ENCODE peak calls at places on chromosomes 4 and X, in five cellular contexts. O is HepG2, A is H1, B is SK-N-SH, F is GM12878. H is an unnamed sample.

GRCh38 chr4:41212221-41213203 is 1.8 kb downstream of the APBB2 start:
- DNase-seq in O (peak), A (no peak), B (peak), F (peak), H (no peak)

GRCh38 chrX:45502396-45502795 is 301.7 kb upstream of the DIPK2B start:
- DNase-seq in O (peak), A (no peak), B (no peak), F (no peak), H (no peak)

GRCh38 chr4:146368209-146368608 is 153.5 kb downstream of the SLC10A7 start:
- DNase-seq in O (no peak), A (no peak), B (no peak), F (no peak), H (no peak)

GRCh38 chr4:151176711-151177110 is 77.3 kb downstream of the RPS3A start:
- DNase-seq in O (no peak), A (no peak), B (no peak), F (no peak), H (no peak)

GRCh38 chrX:152588206-152588605 is 49.5 kb upstream of the GABRQ start:
- DNase-seq in O (no peak), A (no peak), B (no peak), F (no peak), H (no peak)

GRCh38 chr4:134905061-134905460 is 703.5 kb upstream of the PABPC4L start:
- DNase-seq in O (no peak), A (no peak), B (no peak), F (no peak), H (no peak)

GRCh38 chr4:94304365-94304971 is 38.2 kb downstream of the HPGDS start:
- DNase-seq in O (peak), A (no peak), B (peak), F (no peak), H (no peak)

GRCh38 chr4:166499820-166500219 is 626.8 kb downstream of the TLL1 start:
- DNase-seq in O (no peak), A (no peak), B (no peak), F (peak), H (no peak)

GRCh38 chr4:4694296-4694772 is 152.5 kb upstream of the STX18 start:
- DNase-seq in O (peak), A (peak), B (peak), F (no peak), H (no peak)

GRCh38 chr4:182449960-182450359 is 206.8 kb downstream of the TENM3 start:
- DNase-seq in O (no peak), A (no peak), B (no peak), F (no peak), H (no peak)

GRCh38 chr4:123478859-123479345 is 82.3 kb downstream of the SPRY1 start:
- DNase-seq in O (peak), A (no peak), B (no peak), F (no peak), H (no peak)

GRCh38 chr4:60485279-60485678 is 714.8 kb upstream of the ADGRL3 start:
- DNase-seq in O (no peak), A (no peak), B (no peak), F (no peak), H (no peak)

GRCh38 chrX:129654652-129655546 is at the start of gene APLN:
- DNase-seq in O (no peak), A (peak), B (peak), F (no peak), H (no peak)

GRCh38 chrX:48677456-48678030 is 6.1 kb upstream of the WAS start:
- DNase-seq in O (peak), A (no peak), B (no peak), F (no peak), H (no peak)

GRCh38 chr4:3532714-3533336 is 603 bp upstream of the LRPAP1 start:
- DNase-seq in O (no peak), A (no peak), B (no peak), F (no peak), H (no peak)

GRCh38 chrX:87391742-87392141 is 125.9 kb upstream of the KLHL4 start:
- DNase-seq in O (no peak), A (no peak), B (no peak), F (no peak), H (no peak)

GRCh38 chrX:10484683-10485247 is 135.6 kb downstream of the MID1 start:
- DNase-seq in O (peak), A (no peak), B (no peak), F (no peak), H (no peak)

GRCh38 chr4:183449193-183449888 is 4.9 kb downstream of the CDKN2AIP start:
- DNase-seq in O (no peak), A (no peak), B (no peak), F (no peak), H (no peak)

GRCh38 chrX:71652405-71652804 is 14.9 kb upstream of the LOC101059915 start:
- DNase-seq in O (peak), A (peak), B (peak), F (no peak), H (no peak)

GRCh38 chrX:129980043-129980442 is 2.4 kb upstream of the BCORL1 start:
- DNase-seq in O (no peak), A (peak), B (peak), F (no peak), H (peak)

GRCh38 chr4:41532336-41532735 is 5.6 kb upstream of the LIMCH1 start:
- DNase-seq in O (no peak), A (no peak), B (no peak), F (no peak), H (no peak)

GRCh38 chrX:40258909-40259308 is 161.2 kb upstream of the BCOR start:
- DNase-seq in O (no peak), A (no peak), B (no peak), F (no peak), H (no peak)

GRCh38 chrX:40266490-40267333 is 169.0 kb upstream of the BCOR start:
- DNase-seq in O (peak), A (peak), B (peak), F (no peak), H (peak)

GRCh38 chrX:40262641-40263560 is 165.1 kb upstream of the BCOR start:
- DNase-seq in O (peak), A (no peak), B (no peak), F (no peak), H (no peak)

GRCh38 chrX:40260123-40260751 is 162.5 kb upstream of the BCOR start:
- DNase-seq in O (no peak), A (no peak), B (no peak), F (no peak), H (no peak)

DNA sequence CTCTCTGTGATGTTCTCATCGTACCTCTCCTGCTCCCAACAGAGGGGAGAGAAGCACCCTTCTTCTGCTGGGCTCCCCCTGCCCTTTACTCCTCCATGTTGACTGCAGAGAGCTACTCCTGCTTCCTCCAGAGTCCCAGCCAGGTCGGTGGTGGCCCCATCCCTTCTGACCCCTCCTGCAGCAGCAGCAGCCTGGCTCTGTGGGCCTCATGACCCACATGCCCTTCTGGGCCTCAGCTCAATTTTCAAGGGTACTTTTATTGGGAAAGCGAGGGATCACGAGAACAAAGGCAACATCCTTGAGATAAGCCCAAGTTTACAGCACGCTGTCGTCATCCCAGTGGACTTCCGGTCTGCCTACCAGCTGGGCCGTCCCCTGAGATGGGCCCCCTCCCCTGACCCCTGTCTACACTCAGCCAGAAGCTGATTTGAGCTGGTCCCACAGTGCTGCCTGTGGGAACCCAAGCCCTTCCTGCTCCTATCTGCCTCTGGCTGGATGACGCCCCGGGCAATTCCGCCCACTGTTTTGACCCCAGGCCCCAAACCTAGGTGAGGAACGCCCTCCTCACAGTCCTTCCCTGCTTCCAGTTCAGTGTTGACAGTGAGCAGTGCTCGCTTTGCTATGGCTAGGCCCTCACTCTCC is 164.3 kb upstream of the BCOR start:
- DNase-seq in O (no peak), A (no peak), B (no peak), F (no peak), H (no peak)
- TF ChIP-seq TAF1 in O (no peak), A (no peak), B (no peak), F (no peak), H (no peak)

GRCh38 chr4:112926826-112927225 is 122.6 kb upstream of the ANK2 start:
- DNase-seq in O (no peak), A (no peak), B (no peak), F (no peak), H (no peak)

GRCh38 chr4:112933790-112934189 is 115.7 kb upstream of the ANK2 start:
- DNase-seq in O (no peak), A (no peak), B (no peak), F (no peak), H (no peak)

GRCh38 chr4:112927544-112927943 is 121.9 kb upstream of the ANK2 start:
- DNase-seq in O (no peak), A (no peak), B (no peak), F (no peak), H (no peak)

GRCh38 chr4:112931001-112931400 is 118.5 kb upstream of the ANK2 start:
- DNase-seq in O (no peak), A (no peak), B (no peak), F (no peak), H (no peak)
- TF ChIP-seq POLR2AphosphoS5 in O (no peak), A (no peak), B (no peak), F (no peak), H (no peak)

GRCh38 chr4:7752649-7753048 is 187.0 kb downstream of the AFAP1 start:
- DNase-seq in O (no peak), A (no peak), B (no peak), F (no peak), H (no peak)
- TF ChIP-seq TAF1 in O (no peak), A (no peak), B (no peak), F (no peak), H (no peak)

GRCh38 chr4:1192493-1193205 is 20.3 kb upstream of the SPON2 start:
- DNase-seq in O (no peak), A (no peak), B (peak), F (no peak), H (peak)
- TF ChIP-seq POLR2AphosphoS5 in O (no peak), A (no peak), B (no peak), F (no peak), H (no peak)

GRCh38 chrX:7024850-7025249 is 122.7 kb upstream of the STS start:
- DNase-seq in O (no peak), A (no peak), B (no peak), F (no peak), H (no peak)

GRCh38 chrX:7021991-7022390 is 125.5 kb upstream of the STS start:
- DNase-seq in O (no peak), A (no peak), B (no peak), F (no peak), H (no peak)

GRCh38 chrX:7025471-7025870 is 122.0 kb upstream of the STS start:
- DNase-seq in O (no peak), A (no peak), B (no peak), F (no peak), H (no peak)

DNA sequence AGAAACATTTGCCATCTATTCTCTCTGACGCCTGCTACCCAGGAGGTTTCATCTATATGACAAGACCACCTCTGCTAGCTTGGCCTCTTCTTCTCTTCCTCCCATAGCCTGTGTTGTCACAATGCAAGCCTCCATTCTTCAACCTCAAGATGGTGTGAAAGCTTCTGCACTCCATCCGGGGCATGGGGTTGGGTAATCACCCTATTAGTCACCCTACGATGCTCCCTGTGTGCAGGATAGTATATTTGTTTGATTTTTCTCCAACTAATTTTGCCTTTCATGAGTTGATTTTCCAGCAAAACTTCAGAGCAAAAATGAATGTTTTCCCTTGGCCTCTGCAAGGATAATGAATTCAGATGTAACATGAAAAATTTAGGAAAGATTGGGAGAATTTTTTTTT is 128.0 kb upstream of the STS start:
- DNase-seq in O (no peak), A (no peak), B (no peak), F (no peak), H (no peak)
- TF ChIP-seq TAF1 in O (no peak), A (no peak), B (no peak), F (no peak), H (no peak)

GRCh38 chr4:17236686-17237085 is 275.2 kb downstream of the QDPR start:
- DNase-seq in O (no peak), A (no peak), B (no peak), F (no peak), H (no peak)

GRCh38 chr4:17238633-17239032 is 273.3 kb downstream of the QDPR start:
- DNase-seq in O (no peak), A (no peak), B (no peak), F (no peak), H (no peak)

GRCh38 chr4:17230727-17231126 is 281.2 kb downstream of the QDPR start:
- DNase-seq in O (no peak), A (no peak), B (no peak), F (no peak), H (no peak)

GRCh38 chr4:17234678-17235077 is 277.2 kb downstream of the QDPR start:
- DNase-seq in O (no peak), A (no peak), B (no peak), F (no peak), H (no peak)

DNA sequence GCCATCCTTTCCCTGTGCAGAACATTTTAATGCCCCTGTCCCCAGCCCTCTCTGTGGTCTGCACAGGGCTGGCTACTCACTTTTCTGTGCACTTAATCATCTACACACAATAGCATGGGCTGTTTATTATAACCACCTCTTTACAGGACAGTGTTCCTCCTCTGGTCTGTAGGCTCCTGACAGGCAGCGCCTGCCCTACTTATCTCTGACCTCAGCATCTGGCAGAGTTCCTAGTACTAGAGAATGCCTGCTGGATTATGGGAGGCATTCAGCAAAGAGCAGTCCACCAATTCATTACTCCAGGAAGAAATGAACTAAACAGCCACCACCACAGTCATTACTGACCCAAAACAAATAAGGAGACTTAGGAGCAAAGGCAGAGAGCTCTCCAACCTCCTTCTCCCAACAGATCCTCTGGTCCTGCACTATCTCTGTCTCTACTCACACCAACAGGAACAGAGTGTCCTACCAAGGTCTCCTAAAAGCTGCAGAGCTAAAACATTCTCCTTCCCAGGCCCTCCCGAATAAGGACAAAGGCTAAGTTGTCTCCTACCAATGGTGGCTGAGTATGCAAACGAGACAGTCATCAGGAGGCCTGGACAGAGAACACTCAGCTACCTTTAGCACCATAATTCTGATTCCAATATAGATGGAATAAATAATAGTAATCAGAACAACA is 279.2 kb downstream of the QDPR start:
- DNase-seq in O (no peak), A (no peak), B (peak), F (no peak), H (no peak)
- TF ChIP-seq POLR2AphosphoS5 in O (no peak), A (no peak), B (no peak), F (no peak), H (no peak)

DNA sequence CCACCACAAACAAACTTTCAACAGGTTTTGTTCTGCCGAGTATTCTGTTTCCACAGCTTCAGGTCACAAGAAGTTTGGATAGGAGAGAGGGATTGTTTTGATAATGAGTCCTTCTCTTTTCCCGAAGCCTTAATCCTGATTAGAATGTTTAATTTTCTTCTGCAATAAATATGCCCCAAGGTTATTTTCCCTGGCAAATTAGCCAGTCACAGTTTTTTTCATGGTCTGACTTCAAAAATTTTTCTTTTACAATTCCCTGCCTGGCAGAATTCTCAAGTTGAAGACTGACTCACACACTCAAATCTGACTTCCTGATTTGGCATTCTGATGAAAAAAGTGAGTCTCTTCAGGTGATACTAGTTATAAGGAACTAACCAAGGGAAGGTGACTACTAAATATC is 33.1 kb upstream of the EDNRA start:
- DNase-seq in O (no peak), A (no peak), B (no peak), F (no peak), H (no peak)
- TF ChIP-seq TAF1 in O (no peak), A (no peak), B (no peak), F (no peak), H (no peak)

GRCh38 chr4:168797176-168797575 is 212.9 kb downstream of the CBR4 start:
- DNase-seq in O (peak), A (no peak), B (no peak), F (no peak), H (no peak)
- TF ChIP-seq POLR2AphosphoS5 in O (no peak), A (no peak), B (no peak), F (no peak), H (no peak)